ENCODE peak calls at places on chromosomes 12 and 14, in ten cellular contexts. U is renal cortical epithelial cell; Z is mesendoderm; C is GM20000; S is GM19239; M is stimulated activated CD4-positive, alpha-beta T cell treated with anti-CD3 and anti-CD28 coated beads, Interleukin-12 subunit alpha, Interleukin-12 subunit beta, amount 100 ng/mL, for 4 hours; N is ovary; X is DMS53; H is activated CD8-positive, alpha-beta T cell treated with anti-CD3 and anti-CD28 coated beads for 36 hours; D is activated T-cell treated with anti-CD3 and anti-CD28 coated beads, Interleukin-2, amount 50 U/mL, for 1 hour. O is an unnamed sample.

GRCh38 chr14:101017209-101017608 is 113.7 kb upstream of the RTL1 start:
- DNase-seq in M (no peak), S (no peak), D (no peak), U (peak), N (no peak), Z (peak), C (no peak), X (no peak), H (no peak), O (no peak)

GRCh38 chr12:75048763-75049162 is 160.9 kb downstream of the KCNC2 start:
- DNase-seq in U (no peak), C (no peak), D (no peak), S (no peak), X (peak), Z (no peak), N (no peak), M (no peak), H (no peak), O (no peak)

GRCh38 chr14:74619672-74620131 is 7.7 kb upstream of the LTBP2 start:
- DNase-seq in M (no peak), S (no peak), N (peak), Z (peak), H (no peak), D (no peak), X (no peak), C (no peak), U (peak), O (no peak)

GRCh38 chr12:114848661-114849060 is 164.7 kb upstream of the TBX3 start:
- DNase-seq in H (no peak), U (peak), M (no peak), Z (no peak), D (no peak), N (no peak), C (no peak), S (no peak), X (no peak), O (no peak)

GRCh38 chr14:62189698-62190097 is 427.5 kb downstream of the SNAPC1 start:
- DNase-seq in N (no peak), M (no peak), Z (no peak), X (no peak), S (no peak), C (no peak), H (no peak), D (no peak), U (peak), O (no peak)

GRCh38 chr14:78254911-78255431 is 84.8 kb downstream of the NRXN3 start:
- DNase-seq in S (no peak), X (peak), Z (no peak), N (no peak), U (peak), M (no peak), C (no peak), H (peak), D (no peak), O (peak)

GRCh38 chr12:67241482-67241881 is 27.7 kb upstream of the CAND1 start:
- DNase-seq in M (no peak), H (no peak), S (no peak), Z (no peak), N (no peak), C (no peak), X (peak), D (no peak), U (peak), O (no peak)

GRCh38 chr12:77104792-77105191 is 39.4 kb upstream of the E2F7 start:
- DNase-seq in C (no peak), X (peak), D (no peak), U (peak), S (no peak), M (no peak), N (no peak), H (no peak), Z (peak), O (no peak)

GRCh38 chr14:26595922-26596721 is 1.7 kb downstream of the NOVA1 start:
- DNase-seq in Z (peak), S (no peak), M (no peak), U (peak), H (no peak), D (no peak), N (no peak), X (no peak), C (no peak), O (no peak)

GRCh38 chr12:20434993-20435392 is 66.7 kb downstream of the PDE3A start:
- DNase-seq in H (no peak), X (no peak), S (no peak), D (no peak), Z (peak), N (no peak), M (no peak), U (peak), C (no peak), O (no peak)

GRCh38 chr12:89180496-89180895 is 171.8 kb downstream of the DUSP6 start:
- DNase-seq in S (no peak), C (no peak), Z (no peak), M (no peak), X (no peak), N (no peak), D (no peak), U (no peak), H (no peak), O (no peak)

GRCh38 chr14:81301371-81301770 is 80.6 kb upstream of the GTF2A1 start:
- DNase-seq in M (no peak), Z (no peak), U (no peak), C (no peak), H (no peak), N (no peak), D (no peak), X (no peak), S (no peak), O (peak)

GRCh38 chr14:27411021-27411420 is 813.2 kb upstream of the NOVA1 start:
- DNase-seq in D (no peak), S (no peak), Z (no peak), N (no peak), X (no peak), C (no peak), U (no peak), M (no peak), H (no peak), O (no peak)